ENCODE peak calls at places on chromosomes 13 and 19, in ten cellular contexts. E is neural progenitor cell; B is neural crest cell; H is activated CD8-positive, alpha-beta T cell treated with anti-CD3 and anti-CD28 coated beads for 36 hours; D is fibroblast of pulmonary artery; A is AG04449; O is heart left ventricle; P is mammary epithelial cell; V is CD8-positive, alpha-beta T cell; T is fibroblast of mammary gland. N is an unnamed sample.

GRCh38 chr19:35869327-35870123 is 1.2 kb downstream of the APLP1 start:
- DNase-seq in E (peak), D (peak), T (peak), A (no peak), P (peak), O (peak), H (peak), V (peak), B (peak), N (peak)

GRCh38 chr13:104008571-104009435 is 942.6 kb upstream of the SLC10A2 start:
- DNase-seq in H (no peak), D (peak), P (peak), B (no peak), T (peak), V (no peak), A (no peak), O (no peak), E (no peak), N (no peak)

GRCh38 chr19:5697890-5698634 is 8.0 kb downstream of the RPL36 start:
- DNase-seq in V (no peak), O (no peak), H (no peak), T (no peak), D (no peak), A (no peak), P (no peak), B (no peak), E (no peak), N (no peak)

GRCh38 chr13:33785384-33785783 is 32.6 kb upstream of the RFC3 start:
- DNase-seq in P (no peak), V (no peak), B (no peak), D (no peak), T (no peak), E (no peak), O (no peak), H (no peak), A (no peak), N (no peak)

GRCh38 chr19:47676811-47677210 is 36.4 kb upstream of the EHD2 start:
- DNase-seq in P (no peak), D (no peak), O (peak), E (no peak), V (no peak), A (no peak), B (no peak), T (no peak), H (no peak), N (no peak)

GRCh38 chr19:13872695-13873389 is 4.1 kb upstream of the NANOS3 start:
- DNase-seq in V (no peak), E (peak), A (no peak), P (no peak), H (peak), D (no peak), T (no peak), O (no peak), B (peak), N (no peak)

GRCh38 chr19:48997972-48998371 is 4.3 kb downstream of the RUVBL2 start:
- DNase-seq in A (no peak), T (peak), E (peak), V (peak), H (peak), O (no peak), B (peak), D (peak), P (no peak), N (no peak)

GRCh38 chr19:14127929-14128509 is 8.4 kb downstream of the ASF1B start:
- DNase-seq in V (no peak), D (peak), T (no peak), A (no peak), E (no peak), P (no peak), B (no peak), H (no peak), O (no peak), N (no peak)

GRCh38 chr13:71464673-71465072 is 402.3 kb downstream of the DACH1 start:
- DNase-seq in A (no peak), V (no peak), O (no peak), P (no peak), T (no peak), B (no peak), H (no peak), D (peak), E (no peak), N (no peak)

GRCh38 chr13:102028198-102028597 is 373.6 kb downstream of the FGF14 start:
- DNase-seq in O (no peak), B (no peak), P (no peak), V (no peak), T (no peak), A (no peak), D (no peak), E (no peak), H (no peak), N (no peak)

GRCh38 chr19:42497492-42498226 is 30.6 kb downstream of the CEACAM1 start:
- DNase-seq in E (no peak), A (no peak), B (no peak), P (no peak), T (no peak), V (no peak), O (no peak), D (no peak), H (no peak), N (no peak)

DNA sequence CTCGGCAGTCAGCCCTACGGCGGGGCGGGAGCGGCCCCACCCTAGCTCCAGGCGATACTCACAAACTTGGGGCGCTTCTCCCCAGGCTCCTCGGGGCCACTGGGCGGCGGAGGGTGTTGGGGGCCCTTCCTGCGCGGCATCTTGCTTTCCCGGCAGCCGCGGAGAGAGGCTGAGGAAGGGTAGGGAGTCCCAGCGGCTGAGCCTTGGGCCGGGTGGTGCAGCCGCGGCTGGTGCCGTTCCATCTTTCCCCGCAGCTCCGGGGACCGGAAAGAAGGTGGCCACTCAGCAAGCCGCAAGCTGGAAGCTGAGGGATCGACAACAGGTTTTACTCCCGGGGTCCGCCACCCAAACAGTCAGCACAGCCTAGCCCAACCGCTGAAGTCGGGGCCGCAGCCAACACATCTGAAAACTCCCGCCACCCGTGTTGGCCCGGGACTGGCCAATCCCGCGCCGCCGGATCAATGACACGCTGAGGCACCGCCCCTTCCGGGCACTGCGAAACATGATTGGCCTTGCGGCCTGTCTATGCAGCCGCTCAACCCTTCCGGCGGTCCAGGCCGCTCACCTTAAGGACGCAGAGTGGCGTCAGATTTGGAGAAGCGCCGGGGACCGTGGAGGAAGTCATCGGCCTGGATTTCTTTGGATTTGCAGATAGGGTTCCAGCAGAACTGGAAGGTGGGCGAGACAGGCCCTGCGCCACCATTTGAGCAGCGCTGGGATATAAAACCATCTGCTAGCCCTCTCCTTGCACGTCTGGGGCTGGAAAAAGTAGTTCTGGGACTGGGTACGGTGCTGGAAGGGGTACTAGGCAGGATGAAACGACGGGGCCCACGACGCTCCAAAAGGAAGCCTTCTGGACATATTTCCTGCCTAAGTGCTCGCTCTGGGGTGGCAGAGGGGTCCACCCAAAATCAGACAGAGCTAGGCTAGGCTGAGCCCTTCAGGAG is at the start of gene DIAPH3:
- DNase-seq in O (peak), V (peak), H (peak), A (peak), T (peak), D (peak), E (peak), P (peak), B (peak), N (peak)
- TF ChIP-seq CTCF in O (peak), V (no peak), H (no peak), A (no peak), T (no peak), D (no peak), E (no peak), P (no peak), B (no peak), N (no peak)

DNA sequence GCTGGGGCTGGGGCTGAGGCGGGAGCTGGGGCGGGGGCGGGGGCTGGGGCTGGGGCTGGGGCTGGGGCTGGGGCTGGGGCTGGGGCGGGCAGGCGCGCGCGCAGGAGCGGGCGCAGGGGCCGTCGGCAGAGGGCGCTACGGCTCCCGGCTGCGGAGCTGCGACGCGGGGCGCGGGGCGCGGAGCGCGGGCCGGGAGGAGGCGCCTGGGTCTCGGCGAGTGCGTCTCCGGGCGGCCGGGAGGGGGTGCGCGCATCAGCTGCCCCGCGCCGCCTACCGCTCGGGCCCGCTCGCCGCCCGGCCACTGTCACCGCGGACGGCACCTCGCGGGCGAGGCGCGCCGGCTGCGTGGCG is 416 bp upstream of the MTUS2 start:
- DNase-seq in E (peak), O (peak), T (peak), A (no peak), B (peak), D (peak), H (peak), V (no peak), P (no peak), N (no peak)
- TF ChIP-seq CTCF in E (peak), O (peak), T (no peak), A (peak), B (peak), D (no peak), H (no peak), V (no peak), P (peak), N (peak)

GRCh38 chr13:84983321-84983720 is 815.9 kb downstream of the SLITRK6 start:
- DNase-seq in H (no peak), V (no peak), D (no peak), A (no peak), O (no peak), B (no peak), E (no peak), T (no peak), P (no peak), N (no peak)

GRCh38 chr13:84985860-84986259 is 813.4 kb downstream of the SLITRK6 start:
- DNase-seq in P (no peak), A (no peak), D (no peak), H (no peak), T (no peak), O (no peak), E (no peak), B (no peak), V (no peak), N (no peak)

DNA sequence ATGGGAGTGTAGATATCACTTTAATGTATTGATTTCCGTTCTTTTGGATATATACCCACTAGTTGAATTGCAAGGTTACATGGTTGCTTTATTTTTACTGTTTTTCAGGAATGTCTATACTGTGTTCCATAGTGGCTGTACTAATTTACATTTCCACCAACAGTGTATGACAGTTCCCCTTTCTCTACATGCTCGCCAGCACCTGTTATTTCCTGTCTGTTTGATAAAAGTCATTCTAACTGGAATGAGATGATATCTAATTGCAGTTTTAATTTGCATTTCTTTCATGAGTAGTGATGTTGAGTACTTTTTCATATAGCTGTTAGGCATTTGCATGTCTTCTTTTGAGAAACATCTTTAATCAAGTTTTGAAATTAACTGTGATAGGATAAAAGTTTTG is 818.6 kb downstream of the SLITRK6 start:
- DNase-seq in T (no peak), A (no peak), B (no peak), O (no peak), H (no peak), P (no peak), E (no peak), V (no peak), D (no peak), N (no peak)
- TF ChIP-seq CTCF in T (no peak), A (no peak), B (no peak), O (no peak), H (no peak), P (no peak), E (no peak), V (no peak), D (no peak), N (no peak)

GRCh38 chr13:66661336-66661735 is 568.8 kb downstream of the PCDH9 start:
- DNase-seq in B (no peak), D (no peak), P (no peak), O (no peak), V (no peak), A (no peak), H (no peak), T (no peak), E (no peak), N (no peak)

GRCh38 chr13:66659291-66660012 is 570.7 kb downstream of the PCDH9 start:
- DNase-seq in E (no peak), O (no peak), T (peak), B (no peak), A (no peak), P (no peak), H (no peak), D (peak), V (no peak), N (no peak)

GRCh38 chr13:66660013-66660804 is 569.9 kb downstream of the PCDH9 start:
- DNase-seq in D (peak), E (no peak), P (peak), T (peak), H (no peak), V (no peak), B (no peak), O (no peak), A (no peak), N (no peak)

GRCh38 chr13:66656050-66656449 is 574.1 kb downstream of the PCDH9 start:
- DNase-seq in P (no peak), T (no peak), O (no peak), V (no peak), A (no peak), E (peak), B (no peak), D (no peak), H (no peak), N (no peak)

GRCh38 chr13:66657165-66657895 is 572.8 kb downstream of the PCDH9 start:
- DNase-seq in H (no peak), D (peak), A (peak), O (peak), T (peak), B (no peak), P (peak), V (no peak), E (peak), N (peak)
- TF ChIP-seq CTCF in H (no peak), D (no peak), A (no peak), O (no peak), T (no peak), B (no peak), P (no peak), V (no peak), E (no peak), N (no peak)

GRCh38 chr19:45717131-45717982 is 13.3 kb downstream of the FBXO46 start:
- DNase-seq in O (peak), D (peak), A (peak), P (peak), V (peak), H (peak), T (peak), B (peak), E (peak), N (peak)
- TF ChIP-seq CTCF in O (peak), D (no peak), A (peak), P (peak), V (no peak), H (no peak), T (no peak), B (no peak), E (peak), N (peak)

GRCh38 chr13:24407844-24408243 is 98.5 kb downstream of the C1QTNF9 start:
- DNase-seq in B (no peak), E (no peak), T (no peak), P (no peak), V (no peak), O (no peak), A (no peak), H (no peak), D (no peak), N (no peak)
- TF ChIP-seq CTCF in B (peak), E (peak), T (peak), P (peak), V (no peak), O (no peak), A (no peak), H (peak), D (peak), N (peak)

GRCh38 chr13:37074703-37075102 is 15.2 kb upstream of the SUPT20H start:
- DNase-seq in A (no peak), E (peak), H (no peak), O (no peak), P (peak), D (peak), V (no peak), B (no peak), T (peak), N (no peak)
- TF ChIP-seq CTCF in A (no peak), E (peak), H (peak), O (peak), P (peak), D (peak), V (peak), B (peak), T (peak), N (peak)

GRCh38 chr19:11020423-11020822 is 59.6 kb downstream of the SMARCA4 start:
- DNase-seq in H (no peak), V (no peak), P (no peak), B (no peak), A (no peak), T (no peak), E (no peak), O (no peak), D (no peak), N (no peak)

GRCh38 chr19:11023016-11023415 is 62.2 kb downstream of the SMARCA4 start:
- DNase-seq in D (no peak), P (no peak), H (no peak), E (no peak), T (no peak), A (no peak), O (no peak), V (no peak), B (no peak), N (no peak)

GRCh38 chr19:11021760-11022144 is 60.9 kb downstream of the SMARCA4 start:
- DNase-seq in A (no peak), H (no peak), D (no peak), E (no peak), B (no peak), T (no peak), P (no peak), O (no peak), V (no peak), N (no peak)

GRCh38 chr19:11019824-11020223 is 59.0 kb downstream of the SMARCA4 start:
- DNase-seq in V (no peak), A (no peak), O (peak), E (no peak), T (peak), B (no peak), D (no peak), H (no peak), P (no peak), N (no peak)

GRCh38 chr19:11020982-11021759 is 60.3 kb downstream of the SMARCA4 start:
- DNase-seq in D (no peak), T (peak), O (no peak), A (no peak), V (no peak), H (no peak), P (no peak), E (no peak), B (no peak), N (no peak)
- TF ChIP-seq CTCF in D (no peak), T (no peak), O (no peak), A (no peak), V (no peak), H (no peak), P (no peak), E (no peak), B (no peak), N (no peak)